ENCODE peak calls at places on chromosomes 6 and 20, in seven cellular contexts. A, Z, B, O, R, C and E are unnamed samples.

GRCh38 chr6:26309731-26310142 is 55.3 kb upstream of the BTN3A2 start:
- DNase-seq in A (no peak), Z (no peak), B (no peak), O (no peak), R (no peak), C (no peak), E (no peak)

GRCh38 chr6:169254456-169255316 is 1.0 kb upstream of the THBS2 start:
- DNase-seq in A (no peak), Z (no peak), B (no peak), O (no peak), R (no peak), C (peak; percentile 64), E (no peak)

GRCh38 chr6:30752164-30752927 is 8.0 kb upstream of the IER3 start:
- DNase-seq in A (peak; percentile 78), Z (peak; percentile 94), B (peak; percentile 50), O (peak; percentile 99), R (peak; percentile 41), C (peak; percentile 82), E (peak; percentile 95)

GRCh38 chr6:14412026-14412425 is 294.5 kb downstream of the CD83 start:
- DNase-seq in A (no peak), Z (no peak), B (no peak), O (no peak), R (no peak), C (no peak), E (no peak)

GRCh38 chr20:43459022-43459942 is 1.6 kb downstream of the SRSF6 start:
- DNase-seq in A (no peak), Z (no peak), B (no peak), O (peak; percentile 47), R (no peak), C (no peak), E (peak; percentile 20)

GRCh38 chr6:108737594-108738546 is 110.4 kb upstream of the ARMC2 start:
- DNase-seq in A (no peak), Z (no peak), B (no peak), O (peak; percentile 82), R (peak; percentile 23), C (no peak), E (peak; percentile 64)

GRCh38 chr20:19849341-19850189 is 91.5 kb downstream of the RIN2 start:
- DNase-seq in A (no peak), Z (no peak), B (no peak), O (peak; percentile 72), R (no peak), C (no peak), E (no peak)

GRCh38 chr20:50717974-50718761 is 13.2 kb upstream of the PARD6B start:
- DNase-seq in A (no peak), Z (no peak), B (no peak), O (no peak), R (no peak), C (no peak), E (no peak)

GRCh38 chr20:59013959-59014608 is 5.1 kb upstream of the TUBB1 start:
- DNase-seq in A (no peak), Z (no peak), B (no peak), O (no peak), R (peak; percentile 16), C (peak; percentile 65), E (no peak)

GRCh38 chr20:37179671-37180524 is 550 bp upstream of the MROH8 start:
- DNase-seq in A (no peak), Z (no peak), B (no peak), O (no peak), R (no peak), C (no peak), E (no peak)

GRCh38 chr20:50304501-50304856 is 113.8 kb downstream of the CEBPB start:
- DNase-seq in A (peak; percentile 71), Z (peak; percentile 88), B (no peak), O (no peak), R (no peak), C (peak; percentile 63), E (peak; percentile 88)

GRCh38 chr6:127342296-127342945 is 988 bp downstream of the ECHDC1 start:
- DNase-seq in A (no peak), Z (no peak), B (no peak), O (peak; percentile 54), R (no peak), C (no peak), E (no peak)

GRCh38 chr20:37542281-37542680 is 14.6 kb upstream of the BLCAP start:
- DNase-seq in A (no peak), Z (no peak), B (no peak), O (peak; percentile 87), R (no peak), C (no peak), E (no peak)

GRCh38 chr6:11393713-11394627 is 143.6 kb upstream of the TMEM170B start:
- DNase-seq in A (no peak), Z (no peak), B (no peak), O (no peak), R (no peak), C (no peak), E (no peak)

GRCh38 chr6:158559338-158559894 is 475 bp upstream of the TMEM181 start:
- DNase-seq in A (no peak), Z (no peak), B (no peak), O (no peak), R (no peak), C (no peak), E (no peak)

GRCh38 chr6:83062225-83062624 is 3.4 kb downstream of the UBE3D start:
- DNase-seq in A (no peak), Z (no peak), B (no peak), O (no peak), R (no peak), C (no peak), E (no peak)

GRCh38 chr20:46580613-46581012 is 30.2 kb upstream of the OCSTAMP start:
- DNase-seq in A (no peak), Z (no peak), B (no peak), O (no peak), R (no peak), C (no peak), E (no peak)

GRCh38 chr6:53282741-53283140 is 66.0 kb downstream of the ELOVL5 start:
- DNase-seq in A (no peak), Z (no peak), B (no peak), O (peak; percentile 50), R (no peak), C (no peak), E (no peak)

DNA sequence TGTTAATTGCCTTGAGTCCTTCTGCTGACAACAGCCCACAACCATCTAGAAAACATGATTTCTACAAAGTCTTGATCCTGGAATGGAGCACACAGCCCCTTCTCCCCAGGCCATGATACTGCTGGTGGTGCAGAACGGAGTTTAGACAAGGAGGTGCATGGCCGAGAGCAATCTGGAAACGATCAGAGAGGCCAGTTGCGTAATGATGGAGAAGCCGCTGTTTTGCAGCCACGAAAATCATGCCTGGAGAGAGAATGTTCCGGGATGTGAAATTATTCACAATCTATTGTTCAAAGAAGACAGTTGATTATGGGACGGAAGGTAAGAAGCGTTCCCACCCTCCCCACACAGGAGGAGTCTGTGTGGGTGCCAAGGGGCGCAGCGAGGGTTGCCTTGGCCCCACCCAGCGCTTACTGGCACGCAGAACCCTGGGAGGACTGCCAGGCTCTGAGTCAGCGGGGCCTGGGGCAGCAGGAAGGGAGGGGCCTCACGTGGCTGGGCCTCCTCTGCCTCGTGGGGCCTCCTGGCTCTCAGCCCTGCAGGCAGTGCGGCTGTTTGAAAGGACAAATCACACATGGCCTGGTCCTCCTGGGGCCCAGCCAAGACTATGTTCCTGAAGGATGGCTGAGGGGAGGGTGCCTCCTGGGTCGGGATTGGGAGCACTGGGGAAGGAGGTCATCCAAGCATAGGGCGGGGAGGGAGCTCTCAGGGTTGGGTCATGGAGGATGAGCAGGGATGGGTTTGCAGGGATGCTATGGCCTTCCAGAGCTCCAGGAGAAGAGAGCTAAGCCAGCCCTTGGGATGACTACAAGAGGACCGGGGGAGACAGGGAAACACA is 8.7 kb upstream of the AP5S1 start:
- DNase-seq in A (peak; percentile 99), Z (peak; percentile 99), B (peak; percentile 72), O (peak; percentile 97), R (peak; percentile 78), C (peak; percentile 96), E (peak; percentile 99)
- TF ChIP-seq POLR2A in A (peak; percentile 74), Z (peak; percentile 75), B (no peak), O (peak; percentile 50), R (peak; percentile 56), C (peak; percentile 20), E (peak; percentile 61)

GRCh38 chr20:14360386-14360785 is 23.0 kb upstream of the FLRT3 start:
- DNase-seq in A (no peak), Z (no peak), B (no peak), O (no peak), R (no peak), C (no peak), E (no peak)

GRCh38 chr20:14355791-14356190 is 18.4 kb upstream of the FLRT3 start:
- DNase-seq in A (no peak), Z (no peak), B (no peak), O (no peak), R (no peak), C (no peak), E (no peak)

GRCh38 chr20:14361509-14362179 is 24.2 kb upstream of the FLRT3 start:
- DNase-seq in A (no peak), Z (no peak), B (no peak), O (no peak), R (no peak), C (no peak), E (no peak)
- H3K9me3 ChIP-seq in A (no peaks in the 10 kb centered on the region), Z (peaks cover 25% of the 10 kb centered on the region), B (no peaks in the 10 kb centered on the region), O (no peaks in the 10 kb centered on the region), R (no peaks in the 10 kb centered on the region), C (peaks cover 17% of the 10 kb centered on the region), E (peaks cover 5% of the 10 kb centered on the region)

GRCh38 chr6:116371384-116372209 is 850 bp downstream of the DSE start:
- DNase-seq in A (peak; percentile 67), Z (peak; percentile 85), B (peak; percentile 15), O (peak; percentile 83), R (peak; percentile 49), C (peak; percentile 88), E (peak; percentile 81)

GRCh38 chr6:116369540-116370327 is 1.0 kb upstream of the DSE start:
- DNase-seq in A (no peak), Z (no peak), B (no peak), O (no peak), R (peak; percentile 63), C (no peak), E (no peak)

GRCh38 chr6:116373300-116373699 is 2.6 kb downstream of the DSE start:
- DNase-seq in A (no peak), Z (no peak), B (no peak), O (no peak), R (no peak), C (no peak), E (no peak)

GRCh38 chr6:116370328-116370716 is 425 bp upstream of the DSE start:
- DNase-seq in A (no peak), Z (no peak), B (no peak), O (no peak), R (peak; percentile 31), C (no peak), E (no peak)

GRCh38 chr6:116370717-116371383 is at the start of gene DSE:
- DNase-seq in A (peak; percentile 92), Z (peak; percentile 93), B (no peak), O (peak; percentile 81), R (peak; percentile 77), C (peak; percentile 96), E (peak; percentile 89)
- TF ChIP-seq POLR2A in A (peak; percentile 79), Z (peak; percentile 76), B (peak; percentile 19), O (peak; percentile 36), R (peak; percentile 36), C (peak; percentile 84), E (peak; percentile 68)

GRCh38 chr6:155611742-155612141 is 156.1 kb upstream of the NOX3 start:
- DNase-seq in A (no peak), Z (no peak), B (no peak), O (no peak), R (no peak), C (no peak), E (no peak)

DNA sequence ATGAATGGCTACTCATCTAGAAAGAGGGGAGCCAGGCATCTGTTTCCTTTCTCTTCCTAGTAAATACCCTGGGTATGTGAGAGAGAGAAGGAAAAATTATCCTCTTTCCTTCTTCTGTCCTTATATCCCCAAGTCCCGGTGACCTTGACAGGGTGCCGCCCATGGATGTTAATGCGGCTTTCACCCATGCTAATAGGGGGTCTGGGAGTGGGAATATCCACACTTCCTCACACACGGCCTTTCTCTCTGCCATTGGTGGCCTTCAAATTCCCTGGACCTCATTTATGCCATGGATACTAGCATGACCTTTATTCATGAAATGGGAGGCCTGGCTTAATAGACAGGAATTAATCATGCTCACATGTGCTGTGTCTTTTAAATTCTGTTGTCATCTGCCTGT is 159.0 kb upstream of the NOX3 start:
- DNase-seq in A (no peak), Z (no peak), B (no peak), O (no peak), R (no peak), C (no peak), E (no peak)
- H3K9me3 ChIP-seq in A (no peaks in the 10 kb centered on the region), Z (peaks cover 63% of the 10 kb centered on the region), B (no peaks in the 10 kb centered on the region), O (no peaks in the 10 kb centered on the region), R (no peaks in the 10 kb centered on the region), C (peaks cover 75% of the 10 kb centered on the region), E (no peaks in the 10 kb centered on the region)